ENCODE peak calls at places on chromosomes 1 and 21, in nine cellular contexts. V is neural progenitor cell, U is H1, E is GM23248, A is neuronal stem cell, W is HCT116, S is SK-N-SH, Y is endothelial cell of umbilical vein, I is mammary epithelial cell. Z is an unnamed sample.

GRCh38 chr1:153520818-153521476 is 14.8 kb downstream of the S100A6 start:
- DNase-seq in V (no peak), U (no peak), E (no peak), A (no peak), W (no peak), S (peak; percentile 63), Y (no peak), I (peak; percentile 32), Z (no peak)

GRCh38 chr1:216144661-216145450 is 278.4 kb downstream of the USH2A start:
- DNase-seq in V (no peak), U (no peak), E (no peak), A (no peak), W (no peak), S (no peak), Y (no peak), I (no peak), Z (no peak)

GRCh38 chr1:188137221-188137620 is 1308.5 kb downstream of the PLA2G4A start:
- DNase-seq in V (no peak), U (no peak), E (no peak), A (no peak), W (no peak), S (no peak), Y (peak; percentile 24), I (no peak), Z (no peak)

GRCh38 chr1:198241553-198241952 is 84.8 kb downstream of the NEK7 start:
- DNase-seq in V (no peak), U (no peak), E (no peak), A (no peak), W (no peak), S (no peak), Y (no peak), I (no peak), Z (no peak)

GRCh38 chr1:178109348-178110143 is 15.6 kb downstream of the RASAL2 start:
- DNase-seq in V (no peak), U (no peak), E (peak; percentile 47), A (no peak), W (no peak), S (no peak), Y (no peak), I (peak; percentile 40), Z (no peak)

GRCh38 chr1:235910357-235911299 is 43.9 kb upstream of the LYST start:
- DNase-seq in V (peak; percentile 80), U (no peak), E (peak; percentile 98), A (peak; percentile 66), W (peak; percentile 93), S (peak; percentile 50), Y (peak; percentile 82), I (peak; percentile 99), Z (peak; percentile 98)

GRCh38 chr1:153357076-153357852 is 390 bp upstream of the S100A9 start:
- DNase-seq in V (no peak), U (no peak), E (no peak), A (no peak), W (no peak), S (no peak), Y (no peak), I (peak; percentile 79), Z (no peak)

GRCh38 chr1:232166942-232167341 is 463.0 kb downstream of the SIPA1L2 start:
- DNase-seq in V (no peak), U (no peak), E (no peak), A (no peak), W (no peak), S (no peak), Y (no peak), I (no peak), Z (no peak)

GRCh38 chr21:43717967-43718871 is 710 bp upstream of the PDXK start:
- DNase-seq in V (no peak), U (no peak), E (no peak), A (no peak), W (no peak), S (peak; percentile 73), Y (no peak), I (no peak), Z (no peak)

GRCh38 chr1:80444171-80444570 is 1356.6 kb upstream of the ADGRL2 start:
- DNase-seq in V (no peak), U (no peak), E (no peak), A (no peak), W (no peak), S (no peak), Y (no peak), I (no peak), Z (no peak)

GRCh38 chr1:204203206-204203767 is 7.0 kb upstream of the KISS1 start:
- DNase-seq in V (no peak), U (no peak), E (no peak), A (no peak), W (no peak), S (no peak), Y (no peak), I (no peak), Z (no peak)

GRCh38 chr1:245855846-245856730 is 651.0 kb downstream of the SMYD3 start:
- DNase-seq in V (no peak), U (no peak), E (no peak), A (no peak), W (no peak), S (no peak), Y (no peak), I (peak; percentile 4), Z (peak; percentile 44)

GRCh38 chr1:35558374-35559316 is 1.0 kb downstream of the NCDN start:
- DNase-seq in V (peak; percentile 76), U (no peak), E (peak; percentile 57), A (no peak), W (no peak), S (peak; percentile 82), Y (no peak), I (no peak), Z (no peak)

GRCh38 chr21:9839011-9839661 is 682.2 kb upstream of the TPTE start:
- DNase-seq in V (no peak), U (no peak), E (no peak), A (no peak), W (no peak), S (peak; percentile 41), Y (no peak), I (no peak), Z (no peak)

GRCh38 chr21:24179110-24179509 is 1428.2 kb downstream of the MRPL39 start:
- DNase-seq in V (no peak), U (no peak), E (no peak), A (no peak), W (no peak), S (no peak), Y (no peak), I (no peak), Z (no peak)

GRCh38 chr1:92769856-92770255 is 15.1 kb downstream of the EVI5 start:
- DNase-seq in V (no peak), U (no peak), E (no peak), A (no peak), W (no peak), S (no peak), Y (no peak), I (no peak), Z (no peak)

GRCh38 chr1:92768915-92769314 is 16.0 kb downstream of the EVI5 start:
- DNase-seq in V (no peak), U (no peak), E (no peak), A (no peak), W (no peak), S (no peak), Y (no peak), I (no peak), Z (no peak)

GRCh38 chr1:92778371-92778770 is 6.5 kb downstream of the EVI5 start:
- DNase-seq in V (no peak), U (no peak), E (no peak), A (no peak), W (no peak), S (no peak), Y (no peak), I (no peak), Z (no peak)

GRCh38 chr1:92774407-92774806 is 10.5 kb downstream of the EVI5 start:
- DNase-seq in V (peak; percentile 15), U (no peak), E (no peak), A (no peak), W (no peak), S (no peak), Y (no peak), I (no peak), Z (no peak)
- H3K4me2 ChIP-seq in V (peak overlapping the region; percentile 44), U (no peak overlapping the region), E (no peak overlapping the region), A (no peak overlapping the region), W (no peak overlapping the region), S (no peak overlapping the region), Y (no peak overlapping the region), I (no peak overlapping the region), Z (no peak overlapping the region)

GRCh38 chr1:205505076-205505729 is 734 bp downstream of the CDK18 start:
- DNase-seq in V (peak; percentile 50), U (no peak), E (no peak), A (no peak), W (no peak), S (no peak), Y (no peak), I (no peak), Z (no peak)
- H3K9ac ChIP-seq in V (no peak overlapping the region), U (peak overlapping the region; percentile 54), E (no peak overlapping the region), A (peak overlapping the region; percentile 89), W (peak overlapping the region; percentile 82), S (peak overlapping the region; percentile 48), Y (no peak overlapping the region), I (peak overlapping the region; percentile 87), Z (peak overlapping the region; percentile 21)

GRCh38 chr1:108119500-108119899 is 80.6 kb downstream of the SLC25A24 start:
- DNase-seq in V (peak; percentile 2), U (no peak), E (no peak), A (no peak), W (no peak), S (no peak), Y (no peak), I (no peak), Z (no peak)

GRCh38 chr1:108120163-108120562 is 80.0 kb downstream of the SLC25A24 start:
- DNase-seq in V (no peak), U (no peak), E (no peak), A (no peak), W (no peak), S (no peak), Y (no peak), I (no peak), Z (no peak)

GRCh38 chr1:108114026-108114599 is 86.0 kb downstream of the SLC25A24 start:
- DNase-seq in V (no peak), U (no peak), E (no peak), A (no peak), W (no peak), S (no peak), Y (no peak), I (no peak), Z (no peak)

GRCh38 chr1:108121361-108122143 is 78.6 kb downstream of the SLC25A24 start:
- DNase-seq in V (peak; percentile 43), U (peak; percentile 64), E (no peak), A (no peak), W (no peak), S (no peak), Y (no peak), I (no peak), Z (peak; percentile 18)

GRCh38 chr1:108117908-108118902 is 81.9 kb downstream of the SLC25A24 start:
- DNase-seq in V (no peak), U (no peak), E (peak; percentile 82), A (no peak), W (no peak), S (peak; percentile 50), Y (no peak), I (no peak), Z (peak; percentile 74)
- H2AFZ ChIP-seq in V (no peak overlapping the region), U (no peak overlapping the region), E (peak overlapping the region; percentile 36), A (no peak overlapping the region), W (no peak overlapping the region), S (peak overlapping the region; percentile 81), Y (no peak overlapping the region), I (no peak overlapping the region), Z (no peak overlapping the region)

DNA sequence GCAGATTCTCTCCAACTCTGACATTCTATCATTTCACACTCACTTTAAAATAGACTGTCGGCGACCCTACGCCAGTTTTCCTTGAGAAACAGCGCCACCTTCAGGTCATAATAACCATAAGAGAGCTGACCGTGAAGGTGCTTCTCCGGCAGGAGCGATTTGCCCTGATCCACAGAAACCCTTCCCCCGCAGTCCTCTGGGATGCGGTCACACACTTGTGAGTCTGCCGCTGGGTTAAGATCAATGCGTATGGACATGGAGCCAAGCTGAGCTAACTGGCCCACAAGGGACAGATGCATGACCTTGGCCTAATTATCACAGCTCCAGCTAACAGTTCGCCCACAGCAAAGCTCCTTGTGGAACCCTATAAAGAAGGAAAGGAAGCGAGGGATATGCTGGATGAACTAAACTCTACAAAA is 32.8 kb upstream of the IFNAR2 start:
- DNase-seq in V (peak; percentile 91), U (peak; percentile 77), E (peak; percentile 74), A (peak; percentile 78), W (peak; percentile 68), S (peak; percentile 57), Y (peak; percentile 58), I (peak; percentile 35), Z (peak; percentile 34)
- H3K4me2 ChIP-seq in V (no peak overlapping the region), U (peak overlapping the region; percentile 38), E (peak overlapping the region; percentile 18), A (no peak overlapping the region), W (peak overlapping the region; percentile 67), S (no peak overlapping the region), Y (no peak overlapping the region), I (no peak overlapping the region), Z (peak overlapping the region; percentile 41)

Z was measured in astrocyte.